ENCODE peak calls at places on chromosomes 16 and 17, in eight cellular contexts. Y, I, G, R, E, P, Z and V are unnamed samples. For H3K4me1, the result is how much of the 10 kb centered on the place peaks cover.

GRCh38 chr16:7350801-7351200 is 18.2 kb downstream of the RBFOX1 start:
- DNase-seq in Z (no peak), P (no peak), Y (no peak), R (no peak), E (no peak), G (no peak), I (no peak), V (no peak)

GRCh38 chr17:10881959-10882358 is 44.1 kb upstream of the PIRT start:
- DNase-seq in I (no peak), R (no peak), E (no peak), P (no peak), Z (no peak), Y (no peak), G (no peak), V (no peak)

GRCh38 chr17:63434951-63435571 is 11.0 kb downstream of the CYB561 start:
- DNase-seq in E (peak), G (peak), P (no peak), Y (peak), R (peak), I (peak), Z (peak), V (peak)

GRCh38 chr17:79933863-79934652 is 94.8 kb upstream of the CBX4 start:
- DNase-seq in Y (peak), I (no peak), G (peak), P (no peak), R (peak), E (peak), Z (no peak), V (no peak)

GRCh38 chr17:31699281-31699680 is 159.8 kb downstream of the COPRS start:
- DNase-seq in I (no peak), P (no peak), E (no peak), Y (no peak), Z (no peak), G (peak), R (peak), V (no peak)

GRCh38 chr16:8912793-8913192 is 30.6 kb downstream of the LITAFD start:
- DNase-seq in Z (no peak), I (no peak), R (no peak), Y (no peak), P (no peak), E (no peak), G (no peak), V (no peak)

GRCh38 chr17:4573115-4573514 is 11.2 kb upstream of the SMTNL2 start:
- DNase-seq in G (no peak), Z (no peak), Y (no peak), E (no peak), R (no peak), I (no peak), P (no peak), V (no peak)

GRCh38 chr16:50588276-50588675 is 40.1 kb downstream of the NKD1 start:
- DNase-seq in P (no peak), R (no peak), I (no peak), Z (no peak), G (no peak), E (no peak), Y (no peak), V (no peak)

GRCh38 chr17:74960739-74961342 is 11.7 kb downstream of the HID1 start:
- DNase-seq in Y (peak), G (peak), I (no peak), E (no peak), R (no peak), Z (no peak), P (no peak), V (peak)

GRCh38 chr17:74325376-74325742 is 667 bp upstream of the KIF19 start:
- DNase-seq in P (no peak), I (no peak), E (no peak), Z (no peak), G (no peak), Y (no peak), R (no peak), V (no peak)

GRCh38 chr16:24906199-24906808 is 60.5 kb downstream of the SLC5A11 start:
- DNase-seq in Z (no peak), G (peak), Y (peak), I (no peak), R (peak), P (no peak), E (no peak), V (no peak)

GRCh38 chr17:3026125-3026855 is 37.1 kb downstream of the OR1D5 start:
- DNase-seq in P (no peak), G (no peak), Z (no peak), E (no peak), I (no peak), Y (no peak), R (no peak), V (no peak)

GRCh38 chr17:67471118-67471517 is 94.0 kb downstream of the PITPNC1 start:
- DNase-seq in P (no peak), E (no peak), G (no peak), I (no peak), Y (no peak), Z (no peak), R (no peak), V (no peak)

GRCh38 chr16:29307598-29308507 is 98.7 kb downstream of the NPIPB11 start:
- DNase-seq in Z (no peak), E (no peak), I (no peak), P (no peak), R (peak), Y (peak), G (no peak), V (no peak)

GRCh38 chr16:78503501-78504110 is 404.2 kb downstream of the WWOX start:
- DNase-seq in P (peak), Z (peak), R (peak), G (peak), Y (peak), E (peak), I (no peak), V (peak)

GRCh38 chr17:15444805-15445204 is 22.6 kb downstream of the CDRT4 start:
- DNase-seq in E (no peak), I (no peak), Y (no peak), R (peak), Z (no peak), G (peak), P (no peak), V (peak)

GRCh38 chr16:21100447-21100846 is 50.2 kb downstream of the DNAH3 start:
- DNase-seq in G (peak), P (no peak), Z (no peak), I (no peak), R (peak), E (no peak), Y (peak), V (no peak)

DNA sequence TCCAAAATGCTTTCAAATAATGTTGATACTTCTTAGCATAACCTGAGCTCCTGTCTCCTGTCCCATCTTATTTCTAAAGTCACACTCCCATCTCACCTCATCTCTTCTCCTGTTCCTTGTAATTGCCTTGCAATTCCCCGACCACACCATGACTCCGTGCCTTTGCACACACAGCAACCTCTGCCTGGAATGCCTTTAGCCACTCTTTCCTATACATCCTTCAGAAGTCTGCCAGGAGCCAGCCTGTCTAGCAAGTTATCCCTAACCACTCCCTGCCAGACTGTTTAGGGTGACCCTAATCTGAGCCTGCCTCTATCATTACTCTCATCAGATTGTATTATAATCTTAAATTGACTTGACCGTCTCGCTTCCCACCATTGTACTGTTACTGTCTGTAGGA is 168.0 kb upstream of the NOG start:
- DNase-seq in Z (no peak), I (no peak), Y (no peak), G (no peak), P (no peak), E (no peak), R (no peak), V (no peak)
- H3K4me1 ChIP-seq in Z (under half), I (under half), Y (under half), G (under half), P (under half), E (under half), R (under half), V (under half)

DNA sequence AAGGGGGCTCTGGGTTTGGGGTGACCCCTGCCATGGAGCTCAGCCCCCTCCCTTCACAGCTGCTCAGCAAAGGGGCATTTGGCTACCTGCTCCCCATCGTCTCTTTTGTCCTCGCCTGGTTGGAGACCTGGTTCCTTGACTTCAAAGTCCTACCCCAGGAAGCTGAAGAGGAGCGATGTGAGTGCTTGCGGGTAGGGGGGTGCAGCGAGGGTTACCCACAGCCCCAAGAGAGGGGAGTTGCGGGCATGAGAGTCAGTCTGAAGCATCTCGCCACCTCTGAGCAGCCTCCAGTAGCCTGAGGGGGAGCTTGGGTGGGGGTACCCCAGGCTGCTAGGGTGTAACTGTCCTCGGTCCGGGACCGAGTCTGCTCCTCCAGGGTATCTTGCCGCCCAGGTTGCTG is 6.8 kb upstream of the TCAP start:
- DNase-seq in Z (no peak), P (no peak), I (no peak), R (no peak), E (no peak), Y (no peak), G (no peak), V (no peak)
- H3K4me1 ChIP-seq in Z (half or more), P (under half), I (half or more), R (under half), E (under half), Y (under half), G (under half), V (under half)

GRCh38 chr17:77182205-77182604 is 41.4 kb downstream of the SEC14L1 start:
- DNase-seq in I (no peak), R (no peak), P (no peak), Y (no peak), G (no peak), Z (no peak), E (no peak), V (no peak)
- H3K4me1 ChIP-seq in I (half or more), R (under half), P (under half), Y (under half), G (under half), Z (half or more), E (half or more), V (under half)

DNA sequence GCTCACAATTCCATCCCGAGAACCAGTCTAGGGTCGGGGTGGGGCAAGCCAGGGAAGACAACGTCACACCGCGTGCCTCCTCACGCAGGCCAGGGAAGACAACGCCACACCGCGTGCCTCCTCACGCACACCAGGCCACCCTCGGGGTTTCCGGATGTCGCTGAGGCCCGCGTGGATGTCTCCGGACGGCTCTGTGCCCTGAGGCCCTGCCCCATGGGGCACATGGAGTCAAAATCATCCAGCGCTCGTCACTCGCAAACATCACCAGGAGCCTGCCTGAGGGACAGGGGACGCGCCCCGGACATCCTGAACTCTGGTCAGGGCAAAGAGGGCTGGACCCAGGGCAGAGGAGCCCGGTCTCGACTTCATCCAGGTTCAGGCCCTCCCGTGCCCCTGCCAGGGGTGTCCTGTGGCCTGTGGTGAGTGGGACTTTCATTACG is 3.7 kb downstream of the TMEM204 start:
- DNase-seq in G (no peak), I (no peak), Z (no peak), Y (no peak), R (no peak), E (no peak), P (no peak), V (no peak)
- H3K4me1 ChIP-seq in G (under half), I (half or more), Z (half or more), Y (under half), R (under half), E (under half), P (under half), V (under half)

GRCh38 chr17:55441544-55441943 is 19.9 kb upstream of the MMD start:
- DNase-seq in Z (no peak), E (no peak), Y (no peak), R (no peak), I (no peak), G (no peak), P (no peak), V (no peak)
- H3K4me1 ChIP-seq in Z (under half), E (under half), Y (half or more), R (under half), I (under half), G (under half), P (under half), V (under half)

DNA sequence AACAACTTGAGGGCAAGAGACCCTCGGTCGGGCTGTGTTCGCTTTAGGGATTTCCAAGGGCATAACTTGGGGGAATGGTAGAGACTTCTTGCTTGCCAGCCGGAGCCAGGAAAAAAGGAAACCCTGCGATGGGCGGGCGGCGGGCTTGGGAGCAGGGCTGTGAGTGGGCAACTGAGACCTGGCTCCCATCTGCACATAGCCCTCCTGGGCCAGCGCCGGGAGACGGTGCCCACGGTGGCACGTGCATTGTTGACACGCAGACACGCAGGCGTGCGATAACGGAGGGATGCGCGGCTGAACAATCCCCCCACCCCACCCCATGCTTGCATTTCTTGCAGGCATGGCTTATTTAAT is 17.0 kb upstream of the ZFHX3 start:
- DNase-seq in R (no peak), Y (no peak), G (no peak), E (no peak), P (peak), I (no peak), Z (no peak), V (no peak)
- H3K4me1 ChIP-seq in R (under half), Y (half or more), G (under half), E (under half), P (under half), I (half or more), Z (half or more), V (under half)